ENCODE peak calls at places on chromosomes 11 and 22, in four cellular contexts. P is cardiac muscle cell, J is PC-3, C is endothelial cell of umbilical vein. H is an unnamed sample.

GRCh38 chr11:117807482-117808272 is 10.7 kb upstream of the DSCAML1 start:
- DNase-seq in C (peak), P (peak), J (peak), H (peak)

GRCh38 chr22:23520875-23521441 is 59.1 kb downstream of the IGLL1 start:
- DNase-seq in J (no peak), C (no peak), P (peak), H (peak)

GRCh38 chr11:3109921-3110706 is 52.9 kb upstream of the CARS1 start:
- DNase-seq in C (peak), J (peak), P (peak), H (peak)

GRCh38 chr22:39283312-39284141 is 35.9 kb downstream of the RPL3 start:
- DNase-seq in J (no peak), P (peak), C (peak), H (no peak)

GRCh38 chr11:128890543-128891409 is at the start of gene KCNJ5:
- DNase-seq in J (peak), C (no peak), P (no peak), H (peak)

GRCh38 chr11:61610905-61611304 is 30.0 kb upstream of the SYT7 start:
- DNase-seq in P (no peak), J (no peak), C (no peak), H (no peak)

GRCh38 chr11:11668293-11668692 is 46.5 kb upstream of the GALNT18 start:
- DNase-seq in P (no peak), J (no peak), C (no peak), H (no peak)

GRCh38 chr11:117793521-117793920 is 3.5 kb downstream of the DSCAML1 start:
- DNase-seq in P (no peak), J (no peak), C (no peak), H (no peak)

GRCh38 chr22:42754658-42755057 is 34.0 kb upstream of the A4GALT start:
- DNase-seq in C (no peak), J (peak), P (peak), H (no peak)

GRCh38 chr22:44286673-44287072 is 26.1 kb downstream of the SHISAL1 start:
- DNase-seq in C (no peak), J (no peak), P (peak), H (no peak)

GRCh38 chr11:27571151-27571840 is 64.7 kb upstream of the LIN7C start:
- DNase-seq in C (no peak), J (no peak), P (peak), H (no peak)

GRCh38 chr11:2089536-2090165 is 49.5 kb downstream of the IGF2 start:
- DNase-seq in C (peak), J (peak), P (peak), H (peak)

GRCh38 chr11:15197696-15198095 is 83.0 kb downstream of the INSC start:
- DNase-seq in P (no peak), J (no peak), C (no peak), H (no peak)

GRCh38 chr11:116951762-116952161 is 114.3 kb upstream of the APOA1 start:
- DNase-seq in C (no peak), P (no peak), J (no peak), H (no peak)

GRCh38 chr11:129973068-129973467 is 29.6 kb downstream of the PRDM10 start:
- DNase-seq in J (no peak), C (no peak), P (no peak), H (peak)

GRCh38 chr11:128595221-128595620 is 7.9 kb upstream of the ETS1 start:
- DNase-seq in C (peak), J (no peak), P (peak), H (peak)

GRCh38 chr11:71418643-71419042 is 29.6 kb downstream of the DHCR7 start:
- DNase-seq in P (no peak), C (no peak), J (no peak), H (no peak)

GRCh38 chr11:126357969-126358762 is 2.7 kb downstream of the ST3GAL4 start:
- DNase-seq in C (no peak), P (no peak), J (no peak), H (no peak)

GRCh38 chr11:117931331-117931950 is 2.2 kb upstream of the TMPRSS13 start:
- DNase-seq in J (no peak), P (no peak), C (no peak), H (no peak)

GRCh38 chr11:67285541-67286498 is 3.3 kb upstream of the ANKRD13D start:
- DNase-seq in P (no peak), C (no peak), J (no peak), H (no peak)

GRCh38 chr22:23984430-23984829 is 4.5 kb downstream of the GSTT2 start:
- DNase-seq in P (peak), C (peak), J (no peak), H (no peak)

GRCh38 chr11:124796312-124796711 is 3.9 kb downstream of the MSANTD2 start:
- DNase-seq in P (no peak), C (no peak), J (no peak), H (no peak)

GRCh38 chr22:28116261-28116673 is 197.2 kb upstream of the PITPNB start:
- DNase-seq in P (peak), J (peak), C (no peak), H (no peak)

GRCh38 chr11:114315749-114316368 is 19.7 kb downstream of the NNMT start:
- DNase-seq in C (peak), P (peak), J (peak), H (no peak)

GRCh38 chr11:117424781-117425180 is 97.1 kb downstream of the CEP164 start:
- DNase-seq in C (no peak), P (peak), J (no peak), H (peak)

GRCh38 chr11:90818196-90818735 is 595.4 kb upstream of the CHORDC1 start:
- DNase-seq in C (no peak), P (no peak), J (peak), H (no peak)

GRCh38 chr11:208917-209260 is 1.4 kb downstream of the RIC8A start:
- DNase-seq in P (no peak), J (no peak), C (peak), H (no peak)

GRCh38 chr22:24803064-24803542 is 2.9 kb upstream of the SGSM1 start:
- DNase-seq in C (peak), P (peak), J (peak), H (peak)

GRCh38 chr11:45936655-45937054 is 14.2 kb downstream of the LARGE2 start:
- DNase-seq in C (no peak), P (no peak), J (no peak), H (no peak)

GRCh38 chr11:122186439-122187080 is 70.5 kb upstream of the BLID start:
- DNase-seq in J (peak), P (peak), C (peak), H (peak)

GRCh38 chr22:50269573-50270301 is 443 bp downstream of the MAPK11 start:
- DNase-seq in C (peak), P (peak), J (peak), H (peak)

GRCh38 chr11:16958833-16959232 is 55.4 kb downstream of the PLEKHA7 start:
- DNase-seq in C (no peak), J (no peak), P (no peak), H (no peak)

GRCh38 chr11:62337682-62338181 is 484 bp downstream of the ASRGL1 start:
- DNase-seq in J (peak), P (peak), C (peak), H (peak)

GRCh38 chr11:29432719-29433325 is 584.0 kb downstream of the KCNA4 start:
- DNase-seq in J (peak), P (peak), C (peak), H (peak)

GRCh38 chr11:32213223-32213622 is 122.3 kb downstream of the RCN1 start:
- DNase-seq in J (peak), P (peak), C (no peak), H (peak)

GRCh38 chr11:92941676-92942571 is 27.5 kb upstream of the MTNR1B start:
- DNase-seq in C (peak), J (peak), P (peak), H (peak)

GRCh38 chr11:3166268-3167142 is 1.4 kb upstream of the OSBPL5 start:
- DNase-seq in P (no peak), C (no peak), J (no peak), H (no peak)

GRCh38 chr11:33652930-33653329 is 47.7 kb downstream of the C11orf91 start:
- DNase-seq in C (no peak), P (no peak), J (no peak), H (no peak)

GRCh38 chr11:46134061-46134460 is 12.8 kb upstream of the PHF21A start:
- DNase-seq in P (no peak), J (no peak), C (no peak), H (no peak)

GRCh38 chr22:35376728-35377472 is 4.0 kb upstream of the HMOX1 start:
- DNase-seq in C (peak), P (peak), J (peak), H (peak)
- H3K4me3 ChIP-seq in C (no peak), P (no peak), J (no peak), H (no peak)

DNA sequence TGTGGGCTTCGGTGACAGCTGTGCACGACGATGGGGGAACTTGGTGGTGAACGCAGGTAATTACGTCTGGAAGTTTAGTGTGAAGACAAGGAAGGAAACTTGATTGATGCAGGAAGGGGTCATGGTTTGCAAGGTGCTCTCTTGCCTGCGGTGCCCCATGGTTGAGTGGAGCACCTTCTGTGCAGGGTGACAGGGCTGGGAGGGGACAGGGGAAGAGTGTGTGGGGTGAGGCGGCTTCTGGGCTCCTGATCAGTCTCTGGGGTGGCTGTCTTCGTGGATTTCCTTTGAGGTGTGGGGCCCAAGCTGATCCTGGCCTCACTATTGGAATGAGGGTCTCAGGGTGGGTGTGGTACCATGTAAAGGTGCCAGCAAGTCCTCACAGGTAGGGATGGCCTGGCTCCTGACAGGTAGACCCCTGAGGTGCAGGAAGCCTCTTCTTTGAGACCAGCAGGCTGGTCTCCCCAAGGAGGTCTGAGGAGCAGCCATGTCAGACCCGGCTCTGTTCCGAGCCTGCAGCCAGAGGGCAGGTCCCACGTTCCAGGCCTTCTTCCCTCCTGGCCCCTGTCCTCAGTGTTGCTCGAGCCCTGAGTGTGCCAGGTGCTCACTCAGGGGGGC is 1020.1 kb downstream of the TBC1D22A start:
- DNase-seq in J (no peak), P (no peak), C (no peak), H (no peak)
- H3K4me3 ChIP-seq in J (no peak), P (no peak), C (no peak), H (no peak)

GRCh38 chr11:64070301-64070656 is 34.5 kb downstream of the FLRT1 start:
- DNase-seq in J (no peak), P (no peak), C (no peak), H (no peak)

GRCh38 chr11:64071849-64072248 is 36.1 kb downstream of the FLRT1 start:
- DNase-seq in C (no peak), P (no peak), J (no peak), H (no peak)

GRCh38 chr11:64067257-64067993 is 31.7 kb downstream of the FLRT1 start:
- DNase-seq in C (no peak), P (no peak), J (no peak), H (peak)

GRCh38 chr11:64068705-64069400 is 33.1 kb downstream of the FLRT1 start:
- DNase-seq in C (no peak), J (no peak), P (no peak), H (no peak)

GRCh38 chr11:64069401-64070300 is 33.9 kb downstream of the FLRT1 start:
- DNase-seq in P (no peak), J (no peak), C (no peak), H (no peak)
- H3K4me3 ChIP-seq in P (no peak), J (no peak), C (no peak), H (no peak)

GRCh38 chr22:49213731-49214352 is 613.8 kb downstream of the BRD1 start:
- DNase-seq in J (no peak), P (no peak), C (no peak), H (no peak)

GRCh38 chr22:49215840-49216239 is 611.8 kb downstream of the BRD1 start:
- DNase-seq in P (no peak), J (no peak), C (no peak), H (no peak)

GRCh38 chr22:49214976-49215375 is 612.7 kb downstream of the BRD1 start:
- DNase-seq in J (no peak), P (no peak), C (no peak), H (no peak)

GRCh38 chr22:49216579-49216978 is 611.1 kb downstream of the BRD1 start:
- DNase-seq in P (no peak), J (no peak), C (no peak), H (no peak)

GRCh38 chr22:49218142-49218541 is 609.5 kb downstream of the BRD1 start:
- DNase-seq in C (no peak), P (no peak), J (no peak), H (no peak)
- H3K4me3 ChIP-seq in C (no peak), P (no peak), J (no peak), H (no peak)

GRCh38 chr11:19814421-19814820 is 101.8 kb downstream of the NAV2 start:
- DNase-seq in J (no peak), P (no peak), C (no peak), H (no peak)
- H3K4me3 ChIP-seq in J (no peak), P (no peak), C (no peak), H (no peak)

DNA sequence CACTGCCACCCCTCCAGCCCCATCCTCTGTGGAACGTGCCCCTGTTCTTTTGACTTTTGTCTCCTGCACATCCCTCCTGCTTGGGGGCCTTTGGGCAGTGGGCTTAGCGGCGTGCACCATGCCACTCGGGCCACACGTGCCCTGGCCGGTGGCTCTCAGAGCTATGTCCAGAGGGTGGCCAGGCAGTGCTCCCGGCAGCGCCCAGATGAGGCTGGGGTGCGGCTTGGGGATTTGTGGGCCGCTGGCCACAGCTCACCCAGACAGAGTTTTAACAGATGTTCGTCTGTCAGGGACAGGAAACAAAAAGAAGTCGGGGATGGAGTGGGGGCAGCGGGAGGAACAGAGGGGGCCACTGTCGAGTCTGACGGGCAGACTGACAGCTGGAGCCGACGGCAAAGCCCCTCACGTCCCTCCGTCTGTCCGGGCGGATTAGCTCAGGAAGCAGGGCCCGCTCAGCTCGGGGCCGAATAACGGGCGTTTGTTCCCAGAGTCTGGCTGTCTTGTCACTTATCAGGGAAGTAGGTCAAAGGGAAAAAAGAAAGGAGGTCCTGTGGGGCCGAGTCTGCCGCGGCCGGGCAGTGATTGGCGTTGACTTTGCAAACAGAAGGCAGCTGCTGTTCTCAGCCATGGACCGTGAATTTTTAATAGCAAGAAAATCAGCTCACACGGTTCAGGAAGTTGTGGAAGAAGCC is 61.6 kb downstream of the LRP5 start:
- DNase-seq in C (peak), J (no peak), P (peak), H (peak)
- H3K4me3 ChIP-seq in C (no peak), J (no peak), P (no peak), H (peak)

GRCh38 chr22:26485991-26486390 is 2.3 kb downstream of the SRRD start:
- DNase-seq in J (no peak), P (no peak), C (no peak), H (no peak)
- H3K4me3 ChIP-seq in J (no peak), P (no peak), C (no peak), H (no peak)

H was measured in A673.